ENCODE peak calls at places on chromosomes 2 and 18, in nine cellular contexts. R is stimulated activated naive CD4-positive, alpha-beta T cell; W is GM04504; V is fibroblast of mammary gland; U is NCI-H774; N is iPS-NIHi11; Y is HFF-Myc; J is GM23338; B is Right ventricle myocardium inferior. S is an unnamed sample.

GRCh38 chr2:95058989-95059601 is 33.6 kb downstream of the MAL start:
- DNase-seq in R (no peak), W (no peak), V (no peak), U (no peak), N (no peak), Y (no peak), J (no peak), B (peak), S (no peak)

GRCh38 chr2:61758991-61759390 is 94.9 kb downstream of the FAM161A start:
- DNase-seq in R (no peak), W (peak), V (peak), U (no peak), N (no peak), Y (peak), J (no peak), B (no peak), S (no peak)

GRCh38 chr2:177178797-177179196 is 33.8 kb upstream of the HNRNPA3 start:
- DNase-seq in R (no peak), W (no peak), V (no peak), U (no peak), N (no peak), Y (no peak), J (peak), B (no peak), S (no peak)

GRCh38 chr2:218569661-218570500 is 1.2 kb downstream of the CNOT9 start:
- DNase-seq in R (no peak), W (peak), V (peak), U (no peak), N (no peak), Y (no peak), J (peak), B (no peak), S (no peak)

GRCh38 chr2:203690110-203691047 is 16.1 kb upstream of the CD28 start:
- DNase-seq in R (no peak), W (no peak), V (peak), U (no peak), N (no peak), Y (no peak), J (no peak), B (no peak), S (no peak)

GRCh38 chr18:58682429-58683069 is 11.3 kb downstream of the MALT1 start:
- DNase-seq in R (no peak), W (peak), V (peak), U (no peak), N (no peak), Y (peak), J (no peak), B (no peak), S (peak)

GRCh38 chr18:61982475-61982874 is 89.7 kb upstream of the RNF152 start:
- DNase-seq in R (no peak), W (no peak), V (no peak), U (no peak), N (no peak), Y (no peak), J (no peak), B (no peak), S (no peak)

GRCh38 chr18:2572892-2573291 is 1.5 kb downstream of the NDC80 start:
- DNase-seq in R (no peak), W (no peak), V (peak), U (no peak), N (no peak), Y (no peak), J (no peak), B (no peak), S (no peak)

GRCh38 chr2:16014041-16014787 is 73.9 kb downstream of the MYCN start:
- DNase-seq in R (no peak), W (no peak), V (no peak), U (no peak), N (no peak), Y (no peak), J (peak), B (no peak), S (no peak)

GRCh38 chr2:96321230-96322103 is 3.6 kb upstream of the ITPRIPL1 start:
- DNase-seq in R (peak), W (no peak), V (peak), U (peak), N (peak), Y (peak), J (peak), B (peak), S (peak)

GRCh38 chr2:60553496-60553991 is at the start of gene BCL11A:
- DNase-seq in R (no peak), W (no peak), V (peak), U (peak), N (peak), Y (peak), J (peak), B (no peak), S (peak)

GRCh38 chr18:23330423-23330822 is 122.7 kb upstream of the RIOK3 start:
- DNase-seq in R (no peak), W (no peak), V (no peak), U (peak), N (no peak), Y (no peak), J (no peak), B (no peak), S (no peak)

GRCh38 chr2:70385204-70385603 is 83.3 kb upstream of the FAM136A start:
- DNase-seq in R (no peak), W (no peak), V (no peak), U (no peak), N (no peak), Y (no peak), J (no peak), B (no peak), S (no peak)

GRCh38 chr2:144198116-144198515 is 321.8 kb downstream of the ZEB2 start:
- DNase-seq in R (no peak), W (no peak), V (peak), U (no peak), N (no peak), Y (peak), J (peak), B (no peak), S (no peak)

GRCh38 chr18:44039826-44040225 is 640.9 kb upstream of the SETBP1 start:
- DNase-seq in R (no peak), W (no peak), V (peak), U (no peak), N (no peak), Y (no peak), J (no peak), B (no peak), S (no peak)

GRCh38 chr2:207676827-207677354 is 34.5 kb upstream of the CCNYL1 start:
- DNase-seq in R (no peak), W (no peak), V (peak), U (no peak), N (no peak), Y (peak), J (no peak), B (no peak), S (no peak)

GRCh38 chr2:3631161-3631850 is 26.7 kb upstream of the ALLC start:
- DNase-seq in R (no peak), W (no peak), V (no peak), U (no peak), N (no peak), Y (no peak), J (no peak), B (no peak), S (no peak)

GRCh38 chr18:61545281-61546245 is 212.3 kb downstream of the CDH20 start:
- DNase-seq in R (no peak), W (no peak), V (no peak), U (no peak), N (no peak), Y (no peak), J (no peak), B (no peak), S (no peak)

GRCh38 chr2:119860924-119861323 is 101.2 kb downstream of the PTPN4 start:
- DNase-seq in R (no peak), W (no peak), V (no peak), U (no peak), N (no peak), Y (no peak), J (no peak), B (no peak), S (no peak)

GRCh38 chr2:6993230-6993640 is 76.0 kb downstream of the RNF144A start:
- DNase-seq in R (no peak), W (no peak), V (no peak), U (no peak), N (no peak), Y (no peak), J (no peak), B (peak), S (no peak)

GRCh38 chr2:172996387-172996961 is 79.2 kb upstream of the MAP3K20 start:
- DNase-seq in R (no peak), W (no peak), V (peak), U (no peak), N (no peak), Y (no peak), J (no peak), B (no peak), S (no peak)

GRCh38 chr18:57466745-57467144 is 31.6 kb downstream of the ONECUT2 start:
- DNase-seq in R (no peak), W (no peak), V (no peak), U (no peak), N (peak), Y (no peak), J (peak), B (no peak), S (peak)

GRCh38 chr2:20229322-20230201 is 4.6 kb upstream of the SDC1 start:
- DNase-seq in R (no peak), W (peak), V (peak), U (no peak), N (no peak), Y (peak), J (no peak), B (no peak), S (no peak)

GRCh38 chr2:39228413-39229209 is 15.2 kb downstream of the CDKL4 start:
- DNase-seq in R (no peak), W (no peak), V (no peak), U (no peak), N (peak), Y (no peak), J (peak), B (no peak), S (no peak)

GRCh38 chr2:100041385-100041784 is 101.0 kb downstream of the AFF3 start:
- DNase-seq in R (no peak), W (no peak), V (no peak), U (no peak), N (no peak), Y (no peak), J (no peak), B (no peak), S (no peak)